ENCODE peak calls at places on chromosomes 11 and 22, in eight cellular contexts. C, I, P, Y, T, G, F and L are unnamed samples.
A peak's percentile ranks its signal among the peaks of the same experiment; 100 is the strongest.

GRCh38 chr11:73883856-73884255 is 7.1 kb downstream of the PAAF1 start:
- DNase-seq in C (no peak), I (no peak), P (no peak), Y (no peak), T (no peak), G (no peak), F (no peak), L (no peak)

GRCh38 chr22:39789794-39790193 is 103.8 kb downstream of the ENTHD1 start:
- DNase-seq in C (no peak), I (no peak), P (no peak), Y (peak; percentile 66), T (no peak), G (no peak), F (no peak), L (no peak)

GRCh38 chr11:72048718-72049460 is 31.5 kb downstream of the NUMA1 start:
- DNase-seq in C (no peak), I (no peak), P (no peak), Y (no peak), T (no peak), G (no peak), F (no peak), L (no peak)

GRCh38 chr11:76918941-76919386 is 58.2 kb downstream of the ACER3 start:
- DNase-seq in C (peak; percentile 68), I (peak; percentile 25), P (peak; percentile 58), Y (peak; percentile 15), T (peak; percentile 52), G (no peak), F (peak; percentile 11), L (peak; percentile 9)

GRCh38 chr22:17512960-17513359 is 50.3 kb upstream of the SLC25A18 start:
- DNase-seq in C (no peak), I (no peak), P (no peak), Y (no peak), T (no peak), G (no peak), F (no peak), L (no peak)

GRCh38 chr11:35146711-35147110 is 7.7 kb downstream of the CD44 start:
- DNase-seq in C (peak; percentile 35), I (no peak), P (no peak), Y (no peak), T (no peak), G (no peak), F (no peak), L (no peak)

GRCh38 chr11:9280655-9281301 is 15.6 kb upstream of the DENND5A start:
- DNase-seq in C (peak; percentile 73), I (peak; percentile 47), P (peak; percentile 60), Y (peak; percentile 45), T (peak; percentile 41), G (peak; percentile 55), F (no peak), L (peak; percentile 50)

GRCh38 chr22:26781591-26781990 is 124.2 kb downstream of the MIAT start:
- DNase-seq in C (no peak), I (no peak), P (no peak), Y (no peak), T (no peak), G (no peak), F (no peak), L (no peak)

GRCh38 chr11:102118937-102119336 is 8.7 kb downstream of the YAP1 start:
- DNase-seq in C (no peak), I (no peak), P (no peak), Y (no peak), T (no peak), G (no peak), F (peak; percentile 20), L (no peak)

GRCh38 chr11:75245356-75246005 is 4.9 kb downstream of the TPBGL start:
- DNase-seq in C (no peak), I (no peak), P (no peak), Y (no peak), T (no peak), G (no peak), F (peak; percentile 81), L (no peak)

GRCh38 chr22:42340695-42341383 is 70.4 kb upstream of the TCF20 start:
- DNase-seq in C (no peak), I (no peak), P (no peak), Y (no peak), T (no peak), G (no peak), F (peak; percentile 86), L (no peak)

GRCh38 chr22:21726650-21727049 is 8.9 kb downstream of the YPEL1 start:
- DNase-seq in C (peak; percentile 20), I (peak; percentile 75), P (no peak), Y (peak; percentile 17), T (no peak), G (peak; percentile 43), F (peak; percentile 88), L (no peak)

GRCh38 chr11:12461516-12461915 is 84.1 kb downstream of the PARVA start:
- DNase-seq in C (peak; percentile 33), I (no peak), P (no peak), Y (no peak), T (no peak), G (no peak), F (no peak), L (no peak)

GRCh38 chr11:114219559-114220349 is 76.4 kb upstream of the NNMT start:
- DNase-seq in C (no peak), I (no peak), P (peak; percentile 66), Y (no peak), T (no peak), G (no peak), F (no peak), L (no peak)

GRCh38 chr11:69630009-69630870 is 10.7 kb upstream of the CCND1 start:
- DNase-seq in C (no peak), I (no peak), P (no peak), Y (no peak), T (no peak), G (no peak), F (peak; percentile 87), L (no peak)

GRCh38 chr22:28031383-28031922 is 112.4 kb upstream of the PITPNB start:
- DNase-seq in C (no peak), I (no peak), P (no peak), Y (no peak), T (no peak), G (no peak), F (no peak), L (no peak)

GRCh38 chr11:70071996-70072395 is 6.1 kb upstream of the ANO1 start:
- DNase-seq in C (no peak), I (no peak), P (no peak), Y (no peak), T (no peak), G (no peak), F (no peak), L (no peak)

GRCh38 chr11:14413307-14414072 is 54.5 kb upstream of the RRAS2 start:
- DNase-seq in C (peak; percentile 78), I (no peak), P (no peak), Y (no peak), T (no peak), G (no peak), F (peak; percentile 25), L (no peak)

GRCh38 chr11:110319501-110319900 is 23.1 kb upstream of the RDX start:
- DNase-seq in C (no peak), I (no peak), P (no peak), Y (no peak), T (no peak), G (no peak), F (no peak), L (no peak)

GRCh38 chr11:124946735-124947141 is 7.3 kb upstream of the CCDC15 start:
- DNase-seq in C (peak; percentile 63), I (no peak), P (no peak), Y (no peak), T (no peak), G (no peak), F (no peak), L (no peak)

GRCh38 chr22:23539135-23539838 is 40.8 kb downstream of the IGLL1 start:
- DNase-seq in C (peak; percentile 74), I (peak; percentile 74), P (peak; percentile 49), Y (peak; percentile 87), T (peak; percentile 39), G (peak; percentile 72), F (peak; percentile 73), L (no peak)

GRCh38 chr11:64036081-64037026 is 623 bp downstream of the FLRT1 start:
- DNase-seq in C (peak; percentile 62), I (no peak), P (peak; percentile 17), Y (no peak), T (no peak), G (no peak), F (peak; percentile 89), L (no peak)

GRCh38 chr11:94218372-94218771 is 86.0 kb upstream of the IZUMO1R start:
- DNase-seq in C (peak; percentile 10), I (no peak), P (no peak), Y (no peak), T (no peak), G (no peak), F (no peak), L (no peak)

GRCh38 chr11:3020011-3020410 is 27.9 kb upstream of the NAP1L4 start:
- DNase-seq in C (no peak), I (no peak), P (no peak), Y (no peak), T (no peak), G (no peak), F (no peak), L (no peak)

GRCh38 chr11:59943996-59944395 is 5.8 kb downstream of the OOSP1 start:
- DNase-seq in C (no peak), I (no peak), P (no peak), Y (no peak), T (no peak), G (no peak), F (no peak), L (no peak)

GRCh38 chr11:60343094-60343704 is 16.1 kb downstream of the MS4A6E start:
- DNase-seq in C (no peak), I (no peak), P (peak; percentile 4), Y (no peak), T (no peak), G (no peak), F (no peak), L (no peak)